ENCODE peak calls at places on chromosomes 4 and X, in four cellular contexts. P is tibial nerve, M is suprapubic skin, N is ovary. Q is an unnamed sample.

GRCh38 chr4:144562019-144562740 is 83.8 kb upstream of the HHIP start:
- DNase-seq in N (no peak), P (no peak), M (no peak), Q (no peak)

GRCh38 chr4:20687894-20688293 is 12.4 kb upstream of the PACRGL start:
- DNase-seq in N (no peak), P (no peak), M (no peak), Q (no peak)

GRCh38 chrX:16838202-16839066 is 31.7 kb downstream of the RBBP7 start:
- DNase-seq in P (no peak), M (no peak), N (peak; percentile 23), Q (no peak)

GRCh38 chrX:18938710-18939109 is 45.2 kb downstream of the PHKA2 start:
- DNase-seq in M (no peak), N (no peak), P (no peak), Q (no peak)

GRCh38 chrX:133745361-133745760 is 240.0 kb downstream of the GPC3 start:
- DNase-seq in P (no peak), M (no peak), N (no peak), Q (no peak)

GRCh38 chrX:103453655-103454054 is 65.6 kb downstream of the RAB40A start:
- DNase-seq in M (no peak), P (no peak), N (no peak), Q (no peak)

GRCh38 chrX:103734125-103734760 is 23.5 kb downstream of the TMEM31 start:
- DNase-seq in N (no peak), P (no peak), M (no peak), Q (no peak)

GRCh38 chrX:69080912-69081465 is 84.3 kb downstream of the PJA1 start:
- DNase-seq in P (no peak), M (no peak), N (no peak), Q (no peak)

GRCh38 chr4:94550352-94550751 is 98.6 kb downstream of the PDLIM5 start:
- DNase-seq in N (no peak), P (no peak), M (no peak), Q (no peak)

GRCh38 chr4:17327587-17327986 is 184.3 kb downstream of the QDPR start:
- DNase-seq in P (no peak), N (no peak), M (no peak), Q (no peak)

GRCh38 chr4:42172391-42172790 is 19.9 kb upstream of the BEND4 start:
- DNase-seq in N (no peak), P (no peak), M (no peak), Q (no peak)

GRCh38 chr4:42172921-42173320 is 20.5 kb upstream of the BEND4 start:
- DNase-seq in M (no peak), P (no peak), N (no peak), Q (no peak)

DNA sequence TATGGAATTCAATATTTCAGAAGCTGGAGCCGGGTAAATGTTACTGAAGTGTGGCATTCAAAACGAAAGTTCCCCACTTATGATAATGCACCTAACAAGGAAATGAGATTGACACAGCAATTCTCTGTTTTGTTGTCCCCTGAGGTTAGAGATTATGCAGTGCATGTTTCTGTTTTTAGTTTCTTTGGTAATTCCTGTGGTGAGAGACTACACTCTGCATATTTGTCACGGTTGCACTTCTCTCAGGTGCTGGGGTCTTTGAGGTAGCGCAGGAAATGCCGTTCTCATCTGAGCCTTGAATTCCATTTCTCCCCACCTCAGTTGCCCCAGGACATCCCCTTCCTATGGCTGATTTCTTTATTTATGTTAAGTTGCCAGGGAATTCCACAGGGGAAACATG is 15.3 kb upstream of the BEND4 start:
- DNase-seq in M (no peak), N (no peak), P (no peak), Q (no peak)
- TF ChIP-seq EP300 in M (no peak), N (no peak), P (no peak), Q (no peak)

GRCh38 chr4:123862812-123863211 is 466.2 kb downstream of the SPRY1 start:
- DNase-seq in N (no peak), P (no peak), M (no peak), Q (no peak)
- TF ChIP-seq POLR2A in N (no peak), P (no peak), M (no peak), Q (no peak)

GRCh38 chr4:147760695-147761094 is 28.8 kb downstream of the ARHGAP10 start:
- DNase-seq in M (no peak), N (peak; percentile 38), P (no peak), Q (no peak)
- H3K36me3 ChIP-seq in M (no peaks in the 10 kb centered on the region), N (no peaks in the 10 kb centered on the region), P (no peaks in the 10 kb centered on the region), Q (no peaks in the 10 kb centered on the region)

GRCh38 chr4:139301821-139302611 is at the start of gene NDUFC1:
- DNase-seq in N (peak; percentile 44), M (peak; percentile 79), P (peak; percentile 38), Q (no peak)

GRCh38 chr4:139299536-139299935 is 1.8 kb upstream of the NAA15 start:
- DNase-seq in P (no peak), M (no peak), N (no peak), Q (no peak)

GRCh38 chr4:139304920-139305319 is 2.6 kb upstream of the NDUFC1 start:
- DNase-seq in P (no peak), N (no peak), M (no peak), Q (no peak)

GRCh38 chr4:139300431-139301142 is 718 bp upstream of the NAA15 start:
- DNase-seq in N (no peak), M (no peak), P (no peak), Q (no peak)

DNA sequence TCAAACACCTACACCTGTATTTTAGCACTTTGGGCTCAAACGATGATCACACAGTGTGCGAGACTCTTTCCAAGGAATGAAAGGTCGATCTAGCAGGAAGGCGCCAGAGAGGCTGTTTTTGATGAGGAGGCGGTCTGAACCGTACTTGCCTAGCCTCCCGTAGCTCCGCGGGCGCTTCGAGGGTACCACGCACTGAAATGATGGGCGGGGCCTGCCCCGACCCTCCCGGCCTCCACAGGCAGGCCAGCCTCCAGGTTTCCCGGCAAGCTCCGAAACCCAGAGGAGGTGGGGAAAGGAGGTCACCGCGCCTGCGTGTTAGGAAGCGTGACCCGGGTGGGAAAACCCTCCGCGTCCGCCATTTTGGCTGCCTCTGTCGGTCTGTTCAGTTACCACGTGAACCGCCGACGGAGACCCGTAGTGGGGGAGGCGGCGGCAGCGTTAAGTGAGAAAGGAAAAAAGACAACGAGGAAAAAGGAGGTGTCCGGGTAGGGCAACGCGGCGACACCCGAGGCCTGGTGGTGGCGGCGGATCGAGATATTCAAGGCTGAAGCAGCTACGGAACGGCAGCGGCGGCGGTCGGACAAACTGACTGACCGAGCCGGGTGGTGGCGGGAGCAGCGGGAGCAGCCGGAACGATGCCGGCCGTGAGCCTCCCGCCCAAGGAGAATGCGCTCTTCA is at the start of gene NAA15:
- DNase-seq in N (peak; percentile 97), P (peak; percentile 93), M (peak; percentile 99), Q (peak; percentile 99)
- TF ChIP-seq EP300 in N (no peak), P (peak; percentile 94), M (no peak), Q (no peak)

DNA sequence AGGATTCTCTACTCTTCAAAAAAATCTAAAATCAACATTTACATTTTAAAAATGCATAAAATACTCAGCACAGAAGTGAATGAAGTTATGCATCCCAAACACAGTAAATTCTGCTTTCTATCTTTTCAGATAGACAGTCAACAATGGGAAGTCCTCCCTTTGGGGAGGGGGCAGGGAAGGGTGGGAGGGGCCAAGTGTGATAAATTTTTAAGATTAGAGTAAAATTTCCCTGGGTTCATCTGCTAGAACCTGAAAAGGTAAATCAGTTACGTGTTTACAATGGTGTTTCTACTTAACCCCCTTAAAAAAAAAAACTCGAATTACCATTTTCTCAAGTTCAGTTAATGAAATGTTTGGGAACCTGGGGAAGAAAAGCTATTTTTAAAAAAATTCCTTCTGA is 9.2 kb downstream of the PITX2 start:
- DNase-seq in P (no peak), N (no peak), M (no peak), Q (no peak)
- TF ChIP-seq POLR2A in P (no peak), N (no peak), M (no peak), Q (no peak)

DNA sequence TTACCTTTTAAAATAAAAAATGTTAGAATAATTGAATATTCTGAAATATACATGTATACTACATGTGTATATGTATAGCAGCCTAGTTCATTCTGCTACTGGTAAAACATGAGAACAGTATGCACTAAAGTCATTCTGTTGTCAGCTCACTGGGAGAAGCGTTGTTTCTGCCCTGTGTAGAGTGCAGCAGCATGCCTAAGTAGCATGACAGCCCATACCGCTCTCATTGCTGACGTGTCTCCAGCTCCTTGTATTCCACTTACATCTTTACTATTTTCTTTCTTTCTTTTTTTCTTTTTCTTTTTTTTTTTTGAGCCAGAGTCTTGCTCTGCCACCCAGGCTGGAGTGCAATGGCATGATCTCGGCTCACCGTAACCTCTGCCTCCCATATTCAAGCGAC is 90.7 kb downstream of the KLHL8 start:
- DNase-seq in M (no peak), P (no peak), N (no peak), Q (no peak)
- H3K36me3 ChIP-seq in M (peaks cover 100% of the 10 kb centered on the region), P (peaks cover 26% of the 10 kb centered on the region), N (no peaks in the 10 kb centered on the region), Q (peaks cover 79% of the 10 kb centered on the region)

DNA sequence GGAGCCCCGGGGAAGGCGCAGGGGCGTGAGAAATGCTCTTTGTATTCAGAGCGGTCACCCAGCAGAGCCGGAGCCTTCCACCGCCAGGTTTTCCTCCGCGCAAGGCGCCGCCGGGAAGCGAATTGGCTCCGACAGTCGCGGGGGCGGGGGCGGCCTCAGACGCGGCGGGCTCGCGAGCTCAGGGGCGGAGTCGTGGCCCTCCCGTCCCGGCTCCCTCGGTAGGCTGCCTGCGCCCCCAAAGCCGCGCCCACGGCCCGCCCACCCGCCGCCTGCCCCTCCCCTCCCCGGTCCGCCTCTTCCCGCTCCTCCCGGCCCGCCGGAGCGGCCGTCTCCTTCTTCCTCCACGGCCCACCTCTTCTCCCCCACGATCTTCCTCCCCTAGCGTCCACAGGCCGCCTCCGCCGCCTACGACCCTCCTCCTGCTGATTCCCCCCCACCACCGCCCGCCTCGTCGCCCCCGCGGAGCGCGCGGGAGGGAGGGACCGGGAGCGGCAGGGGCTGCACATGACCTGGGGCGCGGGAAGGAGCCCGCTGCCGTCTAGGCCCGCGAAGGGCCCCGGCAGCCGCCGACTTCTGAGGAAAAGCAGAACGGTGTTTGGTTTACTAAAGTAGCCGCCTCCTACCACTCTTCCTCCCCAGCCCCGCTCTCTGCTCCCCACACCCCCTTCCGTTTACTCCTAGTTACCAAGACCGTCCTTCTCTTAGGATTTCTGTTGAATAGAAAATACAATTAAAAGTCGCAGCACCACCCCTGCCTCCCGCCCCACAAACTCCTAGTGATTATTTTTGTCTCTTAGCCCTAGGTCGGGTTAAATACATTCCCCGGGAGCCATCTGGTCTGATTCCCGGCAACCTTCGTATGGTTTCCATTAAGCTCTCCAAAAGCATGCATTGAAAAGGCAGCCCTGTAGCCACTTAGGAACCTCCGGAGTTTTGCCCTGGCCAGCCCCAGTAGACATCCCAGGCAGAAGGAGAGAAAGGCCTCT is 53.2 kb downstream of the C4orf51 start:
- DNase-seq in M (peak; percentile 95), P (peak; percentile 81), N (peak; percentile 94), Q (peak; percentile 95)
- TF ChIP-seq EP300 in M (no peak), P (peak; percentile 91), N (no peak), Q (peak; percentile 24)

GRCh38 chr4:2275546-2276251 is 13.8 kb upstream of the MXD4 start:
- DNase-seq in N (no peak), P (no peak), M (no peak), Q (no peak)
- TF ChIP-seq POLR2A in N (no peak), P (no peak), M (no peak), Q (no peak)

DNA sequence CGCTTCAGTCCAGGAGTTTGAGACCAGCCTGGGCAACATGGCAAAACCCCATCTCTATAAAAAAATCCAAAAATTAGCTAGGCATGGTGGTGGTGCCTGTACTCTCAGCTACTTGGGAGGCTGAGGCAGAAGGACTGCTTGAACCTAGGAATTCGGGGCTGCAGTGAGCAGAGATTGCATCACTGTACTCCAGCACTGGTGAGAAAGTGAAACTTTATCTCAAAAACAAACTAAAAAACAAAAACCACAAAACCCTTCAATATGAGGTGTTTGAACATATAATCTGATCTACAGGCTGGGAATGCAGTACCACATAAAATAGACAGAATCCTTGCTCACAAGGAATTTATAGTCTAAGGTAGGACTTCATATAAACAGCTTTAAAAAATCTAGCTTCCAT is 103.9 kb downstream of the PDS5A start:
- DNase-seq in M (no peak), N (no peak), P (no peak), Q (no peak)
- H3K36me3 ChIP-seq in M (peaks cover 76% of the 10 kb centered on the region), N (no peaks in the 10 kb centered on the region), P (peaks cover 20% of the 10 kb centered on the region), Q (peaks cover 22% of the 10 kb centered on the region)